ENCODE peak calls at places on chromosomes 5 and 9, in four cellular contexts. N, J, Y and U are unnamed samples.

GRCh38 chr5:9302228-9302627 is 243.6 kb downstream of the SEMA5A start:
- DNase-seq in N (no peak), Y (no peak), J (no peak), U (no peak)

GRCh38 chr5:32223972-32224608 is 50.0 kb upstream of the GOLPH3 start:
- DNase-seq in N (peak), J (no peak), Y (no peak), U (no peak)

GRCh38 chr9:98285446-98285845 is 30.0 kb upstream of the TBC1D2 start:
- DNase-seq in N (no peak), Y (no peak), J (no peak), U (no peak)

GRCh38 chr5:87004101-87004500 is 263.6 kb upstream of the RASA1 start:
- DNase-seq in J (no peak), Y (no peak), N (no peak), U (no peak)

GRCh38 chr5:83964235-83964634 is 243.6 kb upstream of the HAPLN1 start:
- DNase-seq in Y (no peak), N (no peak), J (no peak), U (no peak)

GRCh38 chr5:33631786-33632185 is 191.0 kb downstream of the TARS1 start:
- DNase-seq in N (no peak), J (no peak), Y (no peak), U (no peak)

GRCh38 chr9:73179594-73179993 is 27.9 kb downstream of the ANXA1 start:
- DNase-seq in N (no peak), J (no peak), Y (no peak), U (no peak)

GRCh38 chr9:107928701-107929371 is 439.3 kb upstream of the KLF4 start:
- DNase-seq in J (no peak), Y (no peak), N (no peak), U (no peak)

GRCh38 chr5:54302267-54302687 is 8.1 kb downstream of the ARL15 start:
- DNase-seq in Y (no peak), N (no peak), J (no peak), U (no peak)

GRCh38 chr5:125199968-125200841 is 453.8 kb upstream of the ZNF608 start:
- DNase-seq in J (no peak), N (no peak), Y (no peak), U (peak)

GRCh38 chr5:177366528-177367322 is 9.0 kb downstream of the RGS14 start:
- DNase-seq in Y (peak), N (no peak), J (peak), U (peak)

GRCh38 chr5:81035522-81035921 is 75.4 kb downstream of the RASGRF2 start:
- DNase-seq in N (no peak), J (no peak), Y (no peak), U (no peak)

GRCh38 chr9:99128133-99128406 is 23.2 kb downstream of the TGFBR1 start:
- DNase-seq in N (no peak), Y (no peak), J (no peak), U (no peak)

GRCh38 chr9:137163101-137163661 is 6.7 kb downstream of the LRRC26 start:
- DNase-seq in Y (no peak), N (no peak), J (no peak), U (no peak)

GRCh38 chr9:84754461-84754860 is 84.9 kb downstream of the NTRK2 start:
- DNase-seq in Y (no peak), J (no peak), N (no peak), U (no peak)

GRCh38 chr9:125437771-125438221 is 176.2 kb downstream of the GAPVD1 start:
- DNase-seq in Y (no peak), J (no peak), N (no peak), U (no peak)

GRCh38 chr5:107968998-107969397 is 298.3 kb upstream of the EFNA5 start:
- DNase-seq in Y (no peak), N (no peak), J (no peak), U (no peak)

GRCh38 chr5:107966216-107966615 is 295.5 kb upstream of the EFNA5 start:
- DNase-seq in Y (no peak), N (no peak), J (no peak), U (no peak)

GRCh38 chr5:107959573-107960279 is 289.0 kb upstream of the EFNA5 start:
- DNase-seq in J (no peak), N (no peak), Y (no peak), U (no peak)

GRCh38 chr5:107968465-107968864 is 297.7 kb upstream of the EFNA5 start:
- DNase-seq in Y (no peak), N (no peak), J (no peak), U (no peak)

DNA sequence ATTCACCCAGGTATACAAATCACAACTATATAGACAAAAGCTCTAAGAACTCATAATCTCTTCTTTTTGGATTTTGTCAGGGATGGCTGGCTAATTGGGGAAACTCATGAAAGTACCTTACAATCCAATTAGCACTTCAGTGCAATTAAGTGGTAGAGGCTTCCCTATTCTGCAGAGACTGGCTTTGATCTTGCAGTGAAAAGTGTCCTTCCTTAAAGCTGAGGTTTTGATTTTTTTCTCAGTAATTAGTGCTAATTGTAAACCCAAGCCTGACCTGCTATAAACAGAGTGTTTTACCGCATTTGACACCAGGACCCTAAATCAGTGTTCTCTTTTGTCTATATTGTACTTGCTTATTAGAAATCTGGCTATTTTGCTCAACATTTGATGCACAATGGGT is 294.0 kb upstream of the EFNA5 start:
- DNase-seq in N (no peak), J (no peak), Y (no peak), U (no peak)
- TF ChIP-seq EP300 in N (no peak), J (no peak), Y (no peak), U (no peak)

GRCh38 chr5:136042156-136042555 is 13.4 kb downstream of the TGFBI start:
- DNase-seq in Y (no peak), J (no peak), N (no peak), U (no peak)

GRCh38 chr5:136043551-136043950 is 14.8 kb downstream of the TGFBI start:
- DNase-seq in Y (no peak), N (no peak), J (peak), U (no peak)

GRCh38 chr5:136040746-136041415 is 12.1 kb downstream of the TGFBI start:
- DNase-seq in N (no peak), Y (peak), J (no peak), U (no peak)

GRCh38 chr5:136043968-136044610 is 15.3 kb downstream of the TGFBI start:
- DNase-seq in Y (no peak), J (peak), N (no peak), U (no peak)

GRCh38 chr5:136042665-136043121 is 13.9 kb downstream of the TGFBI start:
- DNase-seq in J (no peak), N (no peak), Y (no peak), U (no peak)
- TF ChIP-seq EP300 in J (no peak), N (no peak), Y (no peak), U (no peak)

DNA sequence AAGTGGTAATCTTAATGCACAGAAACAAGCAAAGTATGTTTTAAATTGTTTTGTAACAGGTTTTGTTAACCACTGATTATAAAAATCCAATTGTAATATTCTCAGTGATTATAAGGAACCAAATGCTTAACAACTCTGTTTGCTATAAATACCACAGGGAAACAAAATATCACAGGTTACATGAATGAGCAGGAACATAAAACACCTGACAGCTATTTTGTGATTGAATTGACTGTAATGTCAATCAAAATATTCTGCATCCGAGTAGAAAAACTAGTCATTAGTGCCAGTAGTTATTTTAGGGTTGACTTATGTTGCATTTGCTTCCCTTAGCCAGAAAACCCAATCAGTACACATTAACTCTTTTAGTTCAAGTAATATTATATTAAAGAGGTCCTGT is 1707.8 kb upstream of the ACO1 start:
- DNase-seq in N (no peak), J (no peak), Y (no peak), U (no peak)
- TF ChIP-seq EP300 in N (no peak), J (no peak), Y (no peak), U (no peak)

GRCh38 chr5:16975950-16976624 is 40.0 kb upstream of the MYO10 start:
- DNase-seq in J (no peak), Y (no peak), N (no peak), U (no peak)
- TF ChIP-seq EP300 in J (no peak), Y (no peak), N (no peak), U (no peak)

GRCh38 chr5:157142317-157143126 is at the start of gene MED7:
- DNase-seq in J (peak), Y (peak), N (peak), U (peak)
- TF ChIP-seq EP300 in J (no peak), Y (no peak), N (no peak), U (no peak)

DNA sequence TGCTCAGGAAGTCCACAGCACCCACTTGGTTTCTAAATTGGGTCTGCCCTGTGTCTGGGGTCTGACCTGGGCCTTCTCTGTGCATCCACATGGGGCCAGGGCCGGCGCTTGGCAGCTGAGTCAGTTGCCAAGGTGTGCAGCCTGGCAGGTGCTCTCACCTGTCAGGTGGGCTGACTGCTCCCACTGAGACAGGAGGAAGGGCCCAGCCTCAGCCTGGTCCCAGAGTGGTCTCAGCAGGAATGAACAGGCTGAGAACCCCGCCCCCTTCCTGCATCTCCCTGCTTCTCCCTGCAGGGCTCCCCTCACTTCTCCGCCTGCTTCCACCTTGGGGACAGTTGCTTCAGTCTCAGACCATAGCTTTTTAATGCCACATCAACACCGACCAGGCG is 60.5 kb downstream of the BARX1 start:
- DNase-seq in N (no peak), J (no peak), Y (peak), U (peak)
- TF ChIP-seq EP300 in N (no peak), J (no peak), Y (no peak), U (no peak)